ENCODE peak calls at places on chromosomes 13 and 19, in seven cellular contexts. One of them, this sample, is unnamed.
A peak's percentile ranks its signal among the peaks of the same experiment; 100 is the strongest.

GRCh38 chr19:58399903-58400637 is 4.6 kb downstream of the RNF225 start:
- DNase-seq in lower leg skin: no peak
- DNase-seq in HepG2: no peak
- DNase-seq in breast epithelium: no peak
- DNase-seq in ovary: no peak
- DNase-seq in adrenal gland: peak; percentile 15
- DNase-seq in IMR-90: no peak
- DNase-seq in this sample: no peak

GRCh38 chr13:72805663-72806341 is 23.9 kb downstream of the PIBF1 start:
- DNase-seq in adrenal gland: no peak
- DNase-seq in lower leg skin: no peak
- DNase-seq in breast epithelium: no peak
- DNase-seq in ovary: no peak
- DNase-seq in HepG2: peak; percentile 44
- DNase-seq in IMR-90: no peak
- DNase-seq in this sample: no peak

GRCh38 chr19:34269968-34270621 is 15.7 kb downstream of the GARRE1 start:
- DNase-seq in ovary: peak; percentile 38
- DNase-seq in IMR-90: peak; percentile 66
- DNase-seq in adrenal gland: peak; percentile 64
- DNase-seq in HepG2: peak; percentile 46
- DNase-seq in breast epithelium: peak; percentile 63
- DNase-seq in lower leg skin: peak; percentile 87
- DNase-seq in this sample: peak; percentile 31

GRCh38 chr13:28120317-28120716 is 18.0 kb upstream of the PAN3 start:
- DNase-seq in breast epithelium: no peak
- DNase-seq in HepG2: no peak
- DNase-seq in IMR-90: no peak
- DNase-seq in lower leg skin: no peak
- DNase-seq in adrenal gland: no peak
- DNase-seq in ovary: no peak
- DNase-seq in this sample: no peak

GRCh38 chr13:89568746-89569145 is 1778.7 kb upstream of the MIR17HG start:
- DNase-seq in lower leg skin: no peak
- DNase-seq in ovary: no peak
- DNase-seq in HepG2: no peak
- DNase-seq in IMR-90: no peak
- DNase-seq in breast epithelium: no peak
- DNase-seq in adrenal gland: no peak
- DNase-seq in this sample: no peak

GRCh38 chr19:2375341-2376121 is 15.5 kb downstream of the TMPRSS9 start:
- DNase-seq in lower leg skin: no peak
- DNase-seq in HepG2: no peak
- DNase-seq in IMR-90: no peak
- DNase-seq in breast epithelium: no peak
- DNase-seq in adrenal gland: no peak
- DNase-seq in ovary: no peak
- DNase-seq in this sample: no peak

GRCh38 chr13:25170554-25171107 is 1.5 kb downstream of the AMER2 start:
- DNase-seq in ovary: no peak
- DNase-seq in adrenal gland: no peak
- DNase-seq in HepG2: no peak
- DNase-seq in IMR-90: no peak
- DNase-seq in lower leg skin: no peak
- DNase-seq in breast epithelium: no peak
- DNase-seq in this sample: no peak

GRCh38 chr13:19179916-19180315 is 1.7 kb downstream of the TUBA3C start:
- DNase-seq in ovary: no peak
- DNase-seq in HepG2: no peak
- DNase-seq in breast epithelium: no peak
- DNase-seq in adrenal gland: no peak
- DNase-seq in lower leg skin: peak; percentile 61
- DNase-seq in IMR-90: no peak
- DNase-seq in this sample: no peak

GRCh38 chr19:17966497-17967257 is at the start of gene KCNN1:
- DNase-seq in lower leg skin: no peak
- DNase-seq in ovary: no peak
- DNase-seq in breast epithelium: no peak
- DNase-seq in IMR-90: no peak
- DNase-seq in adrenal gland: no peak
- DNase-seq in HepG2: no peak
- DNase-seq in this sample: no peak

GRCh38 chr19:37718357-37718756 is 1.2 kb downstream of the ZNF607 start:
- DNase-seq in lower leg skin: no peak
- DNase-seq in IMR-90: no peak
- DNase-seq in breast epithelium: no peak
- DNase-seq in HepG2: peak; percentile 10
- DNase-seq in ovary: no peak
- DNase-seq in adrenal gland: no peak
- DNase-seq in this sample: no peak

GRCh38 chr19:37963190-37963947 is 56.4 kb downstream of the SIPA1L3 start:
- DNase-seq in IMR-90: peak; percentile 47
- DNase-seq in breast epithelium: peak; percentile 37
- DNase-seq in HepG2: peak; percentile 28
- DNase-seq in ovary: no peak
- DNase-seq in lower leg skin: peak; percentile 63
- DNase-seq in adrenal gland: no peak
- DNase-seq in this sample: no peak

DNA sequence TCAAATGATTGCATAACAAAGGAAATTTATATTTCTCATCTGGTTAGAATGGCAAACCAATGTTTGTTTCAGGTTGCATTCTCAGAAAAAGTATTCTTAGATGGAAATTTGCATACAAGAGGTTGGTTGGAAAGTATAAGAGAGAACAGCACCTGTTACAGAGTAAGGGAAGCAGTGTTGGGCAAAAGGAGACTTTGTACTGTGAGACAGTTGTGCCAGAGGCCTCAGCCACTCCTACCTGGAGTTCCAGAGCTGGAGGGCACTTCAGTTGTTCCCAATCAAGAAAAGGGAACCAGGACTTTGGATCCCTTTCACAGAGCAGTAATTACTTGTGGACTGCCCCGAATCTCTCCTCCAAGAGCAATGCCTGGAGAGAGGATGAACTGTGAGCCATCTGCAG is 81.8 kb downstream of the SPRY2 start:
- DNase-seq in HepG2: no peak
- DNase-seq in IMR-90: no peak
- DNase-seq in breast epithelium: no peak
- DNase-seq in adrenal gland: no peak
- DNase-seq in ovary: no peak
- DNase-seq in lower leg skin: no peak
- DNase-seq in this sample: no peak
- TF ChIP-seq POLR2A in HepG2: no peak
- TF ChIP-seq POLR2A in IMR-90: no peak
- TF ChIP-seq POLR2A in breast epithelium: no peak
- TF ChIP-seq POLR2A in adrenal gland: no peak
- TF ChIP-seq POLR2A in ovary: no peak
- TF ChIP-seq POLR2A in lower leg skin: no peak
- TF ChIP-seq POLR2A in this sample: no peak

DNA sequence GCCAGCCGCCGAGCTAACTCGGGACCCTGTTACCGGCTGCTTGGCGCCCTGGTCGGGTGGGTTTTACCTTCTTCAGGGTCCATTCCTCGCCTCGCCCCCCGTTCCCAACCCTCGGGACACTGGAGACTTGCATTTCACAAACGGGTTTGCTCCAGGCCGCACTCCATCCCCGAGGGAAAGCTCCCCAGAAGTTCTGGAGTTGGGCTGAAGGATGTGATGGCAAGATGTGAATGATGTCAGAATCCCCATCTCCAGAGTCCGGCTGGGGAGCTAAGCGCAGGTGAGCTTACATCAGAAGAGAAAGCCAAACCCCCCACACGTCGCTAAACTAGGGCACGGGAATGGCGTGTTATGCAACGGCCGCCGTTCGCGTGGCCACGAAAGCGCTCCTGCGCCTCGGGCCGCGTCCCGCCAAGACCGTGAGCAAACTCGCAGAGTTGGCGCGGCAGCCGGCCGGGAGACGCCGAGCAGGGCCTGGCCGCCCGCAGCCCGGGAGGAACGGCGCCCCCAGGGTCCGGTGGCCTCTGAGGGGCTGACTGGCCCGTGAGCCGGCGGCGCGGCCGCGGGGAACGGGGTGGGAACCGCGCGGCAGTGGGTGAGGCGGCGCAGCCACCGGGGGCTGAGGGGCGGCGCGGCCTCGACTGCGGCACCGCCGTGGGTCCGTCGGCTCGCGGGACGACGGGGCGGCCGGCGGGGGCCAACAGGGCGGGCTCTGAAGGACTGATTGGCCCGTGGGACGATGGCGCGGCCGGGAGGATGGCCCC is 1.1 kb downstream of the LATS2 start:
- DNase-seq in lower leg skin: peak; percentile 89
- DNase-seq in HepG2: no peak
- DNase-seq in ovary: peak; percentile 58
- DNase-seq in adrenal gland: peak; percentile 57
- DNase-seq in breast epithelium: no peak
- DNase-seq in IMR-90: peak; percentile 51
- DNase-seq in this sample: no peak
- TF ChIP-seq POLR2A in lower leg skin: no peak
- TF ChIP-seq POLR2A in HepG2: no peak
- TF ChIP-seq POLR2A in ovary: peak; percentile 36
- TF ChIP-seq POLR2A in adrenal gland: peak; percentile 52
- TF ChIP-seq POLR2A in breast epithelium: no peak
- TF ChIP-seq POLR2A in IMR-90: no peak
- TF ChIP-seq POLR2A in this sample: no peak

GRCh38 chr13:34250151-34250550 is 432.2 kb downstream of the RFC3 start:
- DNase-seq in ovary: no peak
- DNase-seq in lower leg skin: no peak
- DNase-seq in IMR-90: no peak
- DNase-seq in HepG2: no peak
- DNase-seq in breast epithelium: no peak
- DNase-seq in adrenal gland: no peak
- DNase-seq in this sample: no peak

GRCh38 chr13:34257980-34258379 is 440.0 kb downstream of the RFC3 start:
- DNase-seq in breast epithelium: no peak
- DNase-seq in adrenal gland: no peak
- DNase-seq in IMR-90: no peak
- DNase-seq in lower leg skin: no peak
- DNase-seq in ovary: no peak
- DNase-seq in HepG2: no peak
- DNase-seq in this sample: no peak

GRCh38 chr13:34255695-34256094 is 437.7 kb downstream of the RFC3 start:
- DNase-seq in breast epithelium: no peak
- DNase-seq in adrenal gland: no peak
- DNase-seq in ovary: no peak
- DNase-seq in HepG2: no peak
- DNase-seq in lower leg skin: no peak
- DNase-seq in IMR-90: no peak
- DNase-seq in this sample: no peak

GRCh38 chr13:34256236-34256635 is 438.3 kb downstream of the RFC3 start:
- DNase-seq in IMR-90: no peak
- DNase-seq in breast epithelium: no peak
- DNase-seq in adrenal gland: no peak
- DNase-seq in lower leg skin: no peak
- DNase-seq in HepG2: no peak
- DNase-seq in ovary: no peak
- DNase-seq in this sample: no peak

GRCh38 chr13:34254366-34254765 is 436.4 kb downstream of the RFC3 start:
- DNase-seq in HepG2: no peak
- DNase-seq in breast epithelium: no peak
- DNase-seq in ovary: no peak
- DNase-seq in lower leg skin: no peak
- DNase-seq in adrenal gland: no peak
- DNase-seq in IMR-90: no peak
- DNase-seq in this sample: no peak
- TF ChIP-seq POLR2A in HepG2: no peak
- TF ChIP-seq POLR2A in breast epithelium: no peak
- TF ChIP-seq POLR2A in ovary: no peak
- TF ChIP-seq POLR2A in lower leg skin: no peak
- TF ChIP-seq POLR2A in adrenal gland: no peak
- TF ChIP-seq POLR2A in IMR-90: no peak
- TF ChIP-seq POLR2A in this sample: no peak

GRCh38 chr19:16836115-16836905 is 7.1 kb downstream of the SIN3B start:
- DNase-seq in IMR-90: peak; percentile 39
- DNase-seq in lower leg skin: no peak
- DNase-seq in HepG2: no peak
- DNase-seq in adrenal gland: no peak
- DNase-seq in breast epithelium: peak; percentile 26
- DNase-seq in ovary: no peak
- DNase-seq in this sample: peak; percentile 46
- TF ChIP-seq POLR2A in IMR-90: no peak
- TF ChIP-seq POLR2A in lower leg skin: no peak
- TF ChIP-seq POLR2A in HepG2: no peak
- TF ChIP-seq POLR2A in adrenal gland: no peak
- TF ChIP-seq POLR2A in breast epithelium: no peak
- TF ChIP-seq POLR2A in ovary: no peak
- TF ChIP-seq POLR2A in this sample: no peak

DNA sequence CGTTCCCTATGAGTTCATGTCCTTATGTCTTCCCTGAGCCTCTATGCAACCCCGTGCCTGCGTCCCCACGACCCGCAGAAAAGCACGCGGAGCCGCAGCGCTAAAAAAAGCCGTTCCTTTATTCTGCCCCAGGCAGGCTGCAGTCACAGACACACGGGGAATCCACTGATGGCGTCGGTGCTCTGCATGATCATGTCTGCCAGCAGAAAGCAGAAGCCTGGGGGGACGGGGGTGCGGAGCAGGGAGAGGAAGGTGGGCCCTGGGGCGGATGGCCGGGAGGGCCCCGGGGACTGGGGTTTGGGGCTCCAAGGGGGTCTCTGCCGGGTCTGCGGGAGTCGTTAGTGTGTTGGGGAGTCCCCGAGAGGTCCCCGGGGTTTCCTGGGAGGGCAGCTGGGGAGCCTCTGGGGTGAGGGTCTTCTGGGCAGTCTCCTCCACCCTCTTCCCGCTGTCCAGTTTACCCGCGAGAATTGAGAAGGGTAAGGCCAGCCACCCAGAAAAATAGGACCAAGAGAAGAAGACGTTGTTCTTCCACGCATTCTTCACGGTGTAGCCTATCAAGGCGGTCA is 894 bp upstream of the ETFB start:
- DNase-seq in ovary: no peak
- DNase-seq in lower leg skin: peak; percentile 90
- DNase-seq in breast epithelium: no peak
- DNase-seq in HepG2: no peak
- DNase-seq in IMR-90: no peak
- DNase-seq in adrenal gland: peak; percentile 41
- DNase-seq in this sample: no peak
- TF ChIP-seq POLR2A in ovary: peak; percentile 94
- TF ChIP-seq POLR2A in lower leg skin: no peak
- TF ChIP-seq POLR2A in breast epithelium: peak; percentile 77
- TF ChIP-seq POLR2A in HepG2: peak; percentile 68
- TF ChIP-seq POLR2A in IMR-90: peak; percentile 15
- TF ChIP-seq POLR2A in adrenal gland: peak; percentile 66
- TF ChIP-seq POLR2A in this sample: no peak

GRCh38 chr19:47713046-47714021 is at the start of gene EHD2:
- DNase-seq in adrenal gland: peak; percentile 68
- DNase-seq in HepG2: no peak
- DNase-seq in lower leg skin: peak; percentile 95
- DNase-seq in breast epithelium: peak; percentile 54
- DNase-seq in IMR-90: peak; percentile 76
- DNase-seq in ovary: peak; percentile 87
- DNase-seq in this sample: no peak
- TF ChIP-seq POLR2A in adrenal gland: peak; percentile 29
- TF ChIP-seq POLR2A in HepG2: no peak
- TF ChIP-seq POLR2A in lower leg skin: no peak
- TF ChIP-seq POLR2A in breast epithelium: no peak
- TF ChIP-seq POLR2A in IMR-90: peak; percentile 93
- TF ChIP-seq POLR2A in ovary: peak; percentile 78
- TF ChIP-seq POLR2A in this sample: no peak

This sample was measured in GM12892.